ENCODE peak calls at places on chromosomes 7 and 10, in six cellular contexts. U, D, W, F, Z and R are unnamed samples.

GRCh38 chr7:47285860-47286491 is 295.9 kb downstream of the TNS3 start:
- DNase-seq in U (no peak), D (no peak), W (no peak), F (no peak), Z (no peak), R (no peak)

GRCh38 chr10:18684953-18685352 is 25.7 kb downstream of the ARL5B start:
- DNase-seq in U (no peak), D (no peak), W (peak), F (no peak), Z (no peak), R (no peak)

GRCh38 chr10:14481752-14482151 is 151.0 kb upstream of the FRMD4A start:
- DNase-seq in U (no peak), D (peak), W (peak), F (no peak), Z (no peak), R (no peak)

GRCh38 chr7:79301419-79301818 is 152.0 kb downstream of the MAGI2 start:
- DNase-seq in U (no peak), D (no peak), W (no peak), F (no peak), Z (no peak), R (no peak)

GRCh38 chr7:123999698-124000097 is 33.2 kb downstream of the TMEM229A start:
- DNase-seq in U (no peak), D (no peak), W (no peak), F (no peak), Z (no peak), R (no peak)

GRCh38 chr10:4359003-4359402 is 467.0 kb upstream of the AKR1E2 start:
- DNase-seq in U (no peak), D (peak), W (no peak), F (no peak), Z (no peak), R (no peak)

GRCh38 chr7:147432068-147432467 is 1158.5 kb upstream of the C7orf33 start:
- DNase-seq in U (no peak), D (peak), W (peak), F (no peak), Z (no peak), R (no peak)

GRCh38 chr7:832292-832967 is at the start of gene SUN1:
- DNase-seq in U (peak), D (no peak), W (peak), F (peak), Z (peak), R (peak)

GRCh38 chr10:62063795-62064472 is 162.4 kb downstream of the ARID5B start:
- DNase-seq in U (no peak), D (no peak), W (no peak), F (no peak), Z (no peak), R (no peak)

GRCh38 chr7:7791523-7791922 is 73.1 kb upstream of the RPA3 start:
- DNase-seq in U (no peak), D (no peak), W (no peak), F (no peak), Z (no peak), R (peak)

GRCh38 chr10:130636303-130636702 is 500.1 kb downstream of the GLRX3 start:
- DNase-seq in U (no peak), D (no peak), W (no peak), F (no peak), Z (no peak), R (no peak)

GRCh38 chr10:78754269-78755074 is 314.3 kb upstream of the ZMIZ1 start:
- DNase-seq in U (no peak), D (peak), W (peak), F (no peak), Z (no peak), R (peak)

GRCh38 chr7:92830532-92831110 is 5.8 kb downstream of the CDK6 start:
- DNase-seq in U (no peak), D (no peak), W (no peak), F (no peak), Z (no peak), R (no peak)

GRCh38 chr10:70296406-70296899 is 12.6 kb upstream of the NPFFR1 start:
- DNase-seq in U (no peak), D (no peak), W (peak), F (peak), Z (no peak), R (peak)

GRCh38 chr10:50392966-50393718 is 141.8 kb upstream of the ASAH2 start:
- DNase-seq in U (no peak), D (no peak), W (peak), F (no peak), Z (no peak), R (no peak)

GRCh38 chr10:113131611-113132330 is 181.7 kb downstream of the TCF7L2 start:
- DNase-seq in U (no peak), D (peak), W (peak), F (no peak), Z (no peak), R (peak)

GRCh38 chr7:4015371-4015770 is 666.7 kb upstream of the FOXK1 start:
- DNase-seq in U (no peak), D (no peak), W (no peak), F (no peak), Z (no peak), R (no peak)

GRCh38 chr7:108236681-108237415 is 106.7 kb upstream of the LAMB4 start:
- DNase-seq in U (no peak), D (peak), W (no peak), F (no peak), Z (no peak), R (no peak)

GRCh38 chr7:83732305-83732704 is 83.4 kb upstream of the SEMA3E start:
- DNase-seq in U (no peak), D (no peak), W (no peak), F (no peak), Z (no peak), R (no peak)

GRCh38 chr7:100406767-100407166 is 21.7 kb downstream of the ZCWPW1 start:
- DNase-seq in U (no peak), D (no peak), W (peak), F (peak), Z (no peak), R (no peak)

GRCh38 chr10:2014541-2014940 is 277.2 kb upstream of the ADARB2 start:
- DNase-seq in U (no peak), D (no peak), W (no peak), F (no peak), Z (no peak), R (no peak)

GRCh38 chr10:49756031-49756430 is 6.1 kb downstream of the OGDHL start:
- DNase-seq in U (no peak), D (no peak), W (no peak), F (no peak), Z (no peak), R (no peak)

GRCh38 chr7:66306243-66306642 is 101.1 kb downstream of the TPST1 start:
- DNase-seq in U (no peak), D (no peak), W (peak), F (no peak), Z (no peak), R (no peak)

GRCh38 chr10:99708428-99709010 is 23.4 kb downstream of the COX15 start:
- DNase-seq in U (no peak), D (no peak), W (peak), F (no peak), Z (no peak), R (no peak)

GRCh38 chr10:43057231-43057711 is 19.6 kb upstream of the RET start:
- DNase-seq in U (no peak), D (no peak), W (no peak), F (no peak), Z (no peak), R (no peak)

GRCh38 chr7:94748371-94748770 is 92.4 kb upstream of the SGCE start:
- DNase-seq in U (no peak), D (no peak), W (no peak), F (no peak), Z (no peak), R (no peak)

GRCh38 chr7:123154231-123154860 is 45.4 kb downstream of the SLC13A1 start:
- DNase-seq in U (no peak), D (peak), W (peak), F (peak), Z (no peak), R (peak)

GRCh38 chr10:78520737-78521430 is 487.2 kb downstream of the RPS24 start:
- DNase-seq in U (peak), D (peak), W (peak), F (peak), Z (no peak), R (peak)

GRCh38 chr10:86362566-86363183 is 3.9 kb downstream of the GRID1 start:
- DNase-seq in U (no peak), D (no peak), W (no peak), F (no peak), Z (no peak), R (no peak)

GRCh38 chr7:11492307-11492706 is 339.7 kb downstream of the THSD7A start:
- DNase-seq in U (no peak), D (no peak), W (no peak), F (no peak), Z (no peak), R (peak)

GRCh38 chr7:114718861-114719260 is 203.0 kb upstream of the MDFIC start:
- DNase-seq in U (no peak), D (no peak), W (no peak), F (no peak), Z (no peak), R (no peak)

GRCh38 chr7:131071786-131072504 is 255.7 kb upstream of the MKLN1 start:
- DNase-seq in U (no peak), D (no peak), W (peak), F (no peak), Z (no peak), R (no peak)

GRCh38 chr10:74634995-74635536 is 191.3 kb upstream of the KAT6B start:
- DNase-seq in U (no peak), D (no peak), W (no peak), F (no peak), Z (no peak), R (no peak)

GRCh38 chr10:3893904-3894563 is 109.0 kb upstream of the KLF6 start:
- DNase-seq in U (no peak), D (no peak), W (no peak), F (no peak), Z (no peak), R (no peak)

GRCh38 chr10:123150229-123150985 is 2.5 kb downstream of the HMX2 start:
- DNase-seq in U (peak), D (peak), W (no peak), F (no peak), Z (no peak), R (no peak)

GRCh38 chr10:8331387-8331786 is 276.9 kb downstream of the GATA3 start:
- DNase-seq in U (peak), D (no peak), W (no peak), F (no peak), Z (peak), R (no peak)

GRCh38 chr7:3481435-3481834 is 180.4 kb downstream of the SDK1 start:
- DNase-seq in U (no peak), D (no peak), W (no peak), F (no peak), Z (no peak), R (no peak)